ENCODE peak calls at places on chromosome 20, in eight cellular contexts. D is fibroblast of mammary gland; T is CD4-positive, CD25-positive, alpha-beta regulatory T cell; V is SK-MEL-5; P is CD4-positive, alpha-beta T cell; Y is NCI-H1105; O is stimulated activated CD4-positive, alpha-beta T cell treated with anti-CD3 and anti-CD28 coated beads, Interleukin-1b, Interleukin-23, amount 100 ng/mL, for 24 hours; M is COR-L47. Q is an unnamed sample.

GRCh38 chr20:58640446-58640845 is 10.6 kb upstream of the STX16 start:
- DNase-seq in D (peak; percentile 68), T (no peak), V (no peak), P (no peak), Y (no peak), O (no peak), M (no peak), Q (no peak)

GRCh38 chr20:50508171-50508761 is 1.9 kb upstream of the PTPN1 start:
- DNase-seq in D (no peak), T (no peak), V (peak; percentile 45), P (no peak), Y (no peak), O (no peak), M (no peak), Q (no peak)

GRCh38 chr20:58612021-58612700 is 38.9 kb upstream of the STX16 start:
- DNase-seq in D (no peak), T (no peak), V (no peak), P (no peak), Y (no peak), O (no peak), M (no peak), Q (no peak)

GRCh38 chr20:37233471-37234253 is 28.0 kb downstream of the GHRH start:
- DNase-seq in D (no peak), T (no peak), V (no peak), P (no peak), Y (peak; percentile 90), O (no peak), M (no peak), Q (no peak)

GRCh38 chr20:14958626-14959025 is 621.2 kb upstream of the FLRT3 start:
- DNase-seq in D (no peak), T (no peak), V (no peak), P (no peak), Y (no peak), O (no peak), M (no peak), Q (no peak)

GRCh38 chr20:22805219-22805618 is 220.8 kb upstream of the FOXA2 start:
- DNase-seq in D (peak; percentile 59), T (no peak), V (no peak), P (no peak), Y (no peak), O (no peak), M (no peak), Q (no peak)

GRCh38 chr20:48374986-48375715 is 452.6 kb downstream of the PREX1 start:
- DNase-seq in D (no peak), T (no peak), V (no peak), P (no peak), Y (no peak), O (no peak), M (no peak), Q (no peak)

GRCh38 chr20:40754372-40754943 is 65.4 kb upstream of the MAFB start:
- DNase-seq in D (peak; percentile 68), T (no peak), V (no peak), P (no peak), Y (no peak), O (no peak), M (no peak), Q (no peak)

GRCh38 chr20:4573564-4574355 is 147.9 kb upstream of the PRND start:
- DNase-seq in D (peak; percentile 97), T (no peak), V (peak; percentile 27), P (no peak), Y (no peak), O (no peak), M (no peak), Q (no peak)

GRCh38 chr20:59888050-59888449 is 45.4 kb downstream of the SYCP2 start:
- DNase-seq in D (no peak), T (no peak), V (no peak), P (no peak), Y (no peak), O (no peak), M (no peak), Q (no peak)

GRCh38 chr20:58457083-58457680 is 58.0 kb downstream of the APCDD1L start:
- DNase-seq in D (peak; percentile 93), T (no peak), V (no peak), P (no peak), Y (peak; percentile 40), O (no peak), M (no peak), Q (no peak)

GRCh38 chr20:8361779-8362178 is 229.7 kb downstream of the PLCB1 start:
- DNase-seq in D (no peak), T (no peak), V (no peak), P (no peak), Y (no peak), O (no peak), M (no peak), Q (no peak)

GRCh38 chr20:19907326-19908056 is 109.7 kb upstream of the NAA20 start:
- DNase-seq in D (no peak), T (no peak), V (no peak), P (no peak), Y (no peak), O (no peak), M (no peak), Q (no peak)

GRCh38 chr20:64165866-64166600 is 1.8 kb downstream of the MYT1 start:
- DNase-seq in D (no peak), T (no peak), V (no peak), P (no peak), Y (no peak), O (no peak), M (peak; percentile 16), Q (no peak)

GRCh38 chr20:52056203-52057062 is 135.1 kb downstream of the ZFP64 start:
- DNase-seq in D (peak; percentile 96), T (no peak), V (no peak), P (no peak), Y (no peak), O (no peak), M (no peak), Q (no peak)

GRCh38 chr20:57619053-57619831 is 984 bp downstream of the ZBP1 start:
- DNase-seq in D (no peak), T (peak; percentile 54), V (no peak), P (peak; percentile 43), Y (no peak), O (peak; percentile 42), M (no peak), Q (no peak)